ENCODE peak calls at places on chromosomes 7 and 10, in four cellular contexts. One of them, this sample, is unnamed.

GRCh38 chr10:80196270-80196949 is 8.9 kb downstream of the ANXA11 start:
- DNase-seq in kidney epithelial cell: peak
- DNase-seq in NCI-H2081 treated with DMSO at 0.1 percent for 48 hours: no peak
- DNase-seq in mesothelial cell of epicardium: no peak
- DNase-seq in this sample: no peak

GRCh38 chr7:122038904-122039303 is 105.1 kb downstream of the AASS start:
- DNase-seq in mesothelial cell of epicardium: no peak
- DNase-seq in NCI-H2081 treated with DMSO at 0.1 percent for 48 hours: no peak
- DNase-seq in kidney epithelial cell: no peak
- DNase-seq in this sample: no peak

GRCh38 chr7:123994449-123994848 is 38.4 kb downstream of the TMEM229A start:
- DNase-seq in kidney epithelial cell: no peak
- DNase-seq in mesothelial cell of epicardium: no peak
- DNase-seq in NCI-H2081 treated with DMSO at 0.1 percent for 48 hours: no peak
- DNase-seq in this sample: no peak

GRCh38 chr10:1684991-1685390 is 52.3 kb downstream of the ADARB2 start:
- DNase-seq in mesothelial cell of epicardium: no peak
- DNase-seq in NCI-H2081 treated with DMSO at 0.1 percent for 48 hours: no peak
- DNase-seq in kidney epithelial cell: no peak
- DNase-seq in this sample: no peak

GRCh38 chr7:66321283-66321682 is 116.1 kb downstream of the TPST1 start:
- DNase-seq in mesothelial cell of epicardium: no peak
- DNase-seq in kidney epithelial cell: no peak
- DNase-seq in NCI-H2081 treated with DMSO at 0.1 percent for 48 hours: no peak
- DNase-seq in this sample: no peak

GRCh38 chr10:42812028-42812427 is 29.4 kb downstream of the BMS1 start:
- DNase-seq in mesothelial cell of epicardium: no peak
- DNase-seq in kidney epithelial cell: no peak
- DNase-seq in NCI-H2081 treated with DMSO at 0.1 percent for 48 hours: no peak
- DNase-seq in this sample: no peak

GRCh38 chr7:111108526-111108925 is 17.6 kb downstream of the LRRN3 start:
- DNase-seq in mesothelial cell of epicardium: no peak
- DNase-seq in kidney epithelial cell: no peak
- DNase-seq in NCI-H2081 treated with DMSO at 0.1 percent for 48 hours: peak
- DNase-seq in this sample: no peak

GRCh38 chr10:114539623-114540022 is 118.5 kb downstream of the ABLIM1 start:
- DNase-seq in mesothelial cell of epicardium: no peak
- DNase-seq in NCI-H2081 treated with DMSO at 0.1 percent for 48 hours: no peak
- DNase-seq in kidney epithelial cell: no peak
- DNase-seq in this sample: no peak